ENCODE peak calls at places on chromosomes 16 and 17, in seven cellular contexts. J, M, G, K, B, X and E are unnamed samples.

GRCh38 chr16:8611122-8611521 is 10.4 kb upstream of the METTL22 start:
- DNase-seq in J (no peak), M (no peak), G (no peak), K (no peak), B (no peak), X (no peak), E (no peak)

GRCh38 chr17:39177256-39177655 is 11.3 kb upstream of the ARL5C start:
- DNase-seq in J (no peak), M (no peak), G (no peak), K (no peak), B (no peak), X (no peak), E (no peak)

GRCh38 chr16:14284930-14285541 is 213.9 kb downstream of the MRTFB start:
- DNase-seq in J (no peak), M (peak; percentile 71), G (no peak), K (no peak), B (no peak), X (no peak), E (peak; percentile 67)

GRCh38 chr17:81043725-81044427 is 8.9 kb downstream of the BAIAP2 start:
- DNase-seq in J (no peak), M (peak; percentile 48), G (no peak), K (no peak), B (no peak), X (no peak), E (peak; percentile 76)

GRCh38 chr16:72963921-72964320 is 84.0 kb downstream of the ZFHX3 start:
- DNase-seq in J (no peak), M (no peak), G (no peak), K (no peak), B (no peak), X (no peak), E (no peak)

GRCh38 chr16:82888616-82889015 is 261.8 kb downstream of the CDH13 start:
- DNase-seq in J (no peak), M (no peak), G (no peak), K (no peak), B (peak; percentile 20), X (no peak), E (no peak)

GRCh38 chr16:54456291-54456690 is 169.7 kb upstream of the IRX3 start:
- DNase-seq in J (no peak), M (no peak), G (no peak), K (no peak), B (no peak), X (no peak), E (no peak)

GRCh38 chr17:61235821-61236197 is 163.8 kb upstream of the TBX2 start:
- DNase-seq in J (no peak), M (no peak), G (no peak), K (no peak), B (peak; percentile 68), X (no peak), E (no peak)

GRCh38 chr17:1730345-1731193 is 6.1 kb downstream of the WDR81 start:
- DNase-seq in J (peak; percentile 85), M (peak; percentile 66), G (no peak), K (peak; percentile 67), B (peak; percentile 81), X (no peak), E (peak; percentile 61)

GRCh38 chr16:27245276-27246231 is 23.0 kb downstream of the NSMCE1 start:
- DNase-seq in J (no peak), M (peak; percentile 49), G (no peak), K (peak; percentile 39), B (no peak), X (no peak), E (no peak)

GRCh38 chr16:27248036-27248435 is 20.5 kb downstream of the NSMCE1 start:
- DNase-seq in J (no peak), M (no peak), G (no peak), K (no peak), B (no peak), X (no peak), E (no peak)

GRCh38 chr16:27244363-27244755 is 24.2 kb downstream of the NSMCE1 start:
- DNase-seq in J (peak; percentile 57), M (no peak), G (no peak), K (no peak), B (no peak), X (no peak), E (no peak)

GRCh38 chr16:27243725-27244362 is 24.7 kb downstream of the NSMCE1 start:
- DNase-seq in J (peak; percentile 42), M (no peak), G (no peak), K (no peak), B (no peak), X (no peak), E (no peak)

GRCh38 chr16:27246439-27246838 is 22.1 kb downstream of the NSMCE1 start:
- DNase-seq in J (no peak), M (no peak), G (no peak), K (no peak), B (no peak), X (no peak), E (no peak)
- H3K4me1 ChIP-seq in J (peaks cover 46% of the 10 kb centered on the region), M (peaks cover 20% of the 10 kb centered on the region), G (peaks cover 21% of the 10 kb centered on the region), K (peaks cover 34% of the 10 kb centered on the region), B (peaks cover 4% of the 10 kb centered on the region), X (peaks cover 39% of the 10 kb centered on the region), E (peaks cover 59% of the 10 kb centered on the region)

GRCh38 chr16:77613115-77613514 is 109.2 kb upstream of the NUDT7 start:
- DNase-seq in J (no peak), M (no peak), G (no peak), K (no peak), B (no peak), X (no peak), E (no peak)

GRCh38 chr16:77611386-77611785 is 110.9 kb upstream of the NUDT7 start:
- DNase-seq in J (no peak), M (no peak), G (no peak), K (no peak), B (no peak), X (no peak), E (no peak)

DNA sequence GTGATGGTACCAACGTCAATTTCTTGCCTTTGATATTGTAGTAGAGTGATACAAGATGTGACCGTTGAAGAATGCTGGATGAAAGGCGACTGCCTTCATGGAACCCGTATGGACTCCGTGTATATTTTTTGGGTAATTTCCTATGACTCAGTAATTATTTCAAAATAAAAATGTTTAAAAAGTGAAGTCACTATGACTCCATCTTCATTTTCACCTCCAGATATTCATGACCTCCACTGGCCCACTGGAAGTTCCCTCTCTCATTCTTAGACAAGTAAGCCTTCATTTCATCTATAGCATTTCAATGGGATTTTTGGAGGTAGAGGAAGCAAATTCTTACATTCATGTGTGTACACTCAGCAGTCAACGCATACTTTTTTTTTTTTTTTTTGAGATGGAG is 111.8 kb upstream of the NUDT7 start:
- DNase-seq in J (no peak), M (no peak), G (no peak), K (no peak), B (no peak), X (no peak), E (no peak)
- H3K9me3 ChIP-seq in J (no peaks in the 10 kb centered on the region), M (no peaks in the 10 kb centered on the region), G (no peaks in the 10 kb centered on the region), K (no peaks in the 10 kb centered on the region), B (no peaks in the 10 kb centered on the region), X (no peaks in the 10 kb centered on the region), E (no peaks in the 10 kb centered on the region)

GRCh38 chr17:76397184-76397583 is 12.8 kb downstream of the SPHK1 start:
- DNase-seq in J (no peak), M (no peak), G (no peak), K (no peak), B (no peak), X (no peak), E (no peak)
- H3K36me3 ChIP-seq in J (peaks cover 88% of the 10 kb centered on the region), M (peaks cover 42% of the 10 kb centered on the region), G (peaks cover 42% of the 10 kb centered on the region), K (no peaks in the 10 kb centered on the region), B (peaks cover 16% of the 10 kb centered on the region), X (peaks cover 67% of the 10 kb centered on the region), E (peaks cover 92% of the 10 kb centered on the region)

DNA sequence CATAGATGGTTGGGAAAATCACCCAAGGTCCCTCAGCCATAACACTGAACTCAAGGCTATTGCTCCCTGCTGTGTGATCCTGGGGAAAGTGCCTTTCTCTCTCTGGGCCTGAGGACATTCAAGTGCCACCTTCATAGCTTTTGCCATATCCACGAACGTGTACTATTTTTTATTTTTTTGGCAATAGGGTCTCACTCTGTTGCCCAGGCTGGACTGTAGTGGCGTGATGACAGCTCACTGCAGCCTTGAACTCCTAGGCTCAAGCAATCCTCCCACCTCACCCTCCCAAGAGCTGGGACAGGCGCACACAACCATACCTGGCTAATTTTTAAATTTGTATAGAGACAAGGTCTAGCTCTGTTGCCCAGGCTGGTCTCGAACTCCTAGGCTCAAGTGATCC is 10.6 kb downstream of the PLLP start:
- DNase-seq in J (no peak), M (no peak), G (no peak), K (no peak), B (no peak), X (no peak), E (no peak)
- H3K4me1 ChIP-seq in J (no peaks in the 10 kb centered on the region), M (peaks cover 77% of the 10 kb centered on the region), G (peaks cover 30% of the 10 kb centered on the region), K (peaks cover 13% of the 10 kb centered on the region), B (no peaks in the 10 kb centered on the region), X (peaks cover 29% of the 10 kb centered on the region), E (peaks cover 81% of the 10 kb centered on the region)

GRCh38 chr17:21674242-21674731 is 18.0 kb upstream of the KCNJ18 start:
- DNase-seq in J (peak; percentile 61), M (no peak), G (no peak), K (no peak), B (no peak), X (no peak), E (no peak)

GRCh38 chr17:21678451-21679081 is 13.8 kb upstream of the KCNJ18 start:
- DNase-seq in J (peak; percentile 46), M (peak; percentile 54), G (no peak), K (peak; percentile 63), B (no peak), X (no peak), E (no peak)

GRCh38 chr17:21677126-21677910 is 15.0 kb upstream of the KCNJ18 start:
- DNase-seq in J (peak; percentile 46), M (no peak), G (no peak), K (no peak), B (no peak), X (no peak), E (no peak)

GRCh38 chr17:21677911-21678310 is 14.4 kb upstream of the KCNJ18 start:
- DNase-seq in J (no peak), M (no peak), G (no peak), K (no peak), B (no peak), X (no peak), E (no peak)

GRCh38 chr17:21676281-21677111 is 15.8 kb upstream of the KCNJ18 start:
- DNase-seq in J (peak; percentile 62), M (no peak), G (no peak), K (no peak), B (peak; percentile 22), X (no peak), E (no peak)
- H3K9me3 ChIP-seq in J (no peaks in the 10 kb centered on the region), M (no peaks in the 10 kb centered on the region), G (no peaks in the 10 kb centered on the region), K (peaks cover 12% of the 10 kb centered on the region), B (no peaks in the 10 kb centered on the region), X (no peaks in the 10 kb centered on the region), E (peaks cover 9% of the 10 kb centered on the region)

GRCh38 chr16:66746682-66747081 is 4.7 kb downstream of the DYNC1LI2 start:
- DNase-seq in J (no peak), M (peak; percentile 37), G (no peak), K (no peak), B (no peak), X (no peak), E (no peak)

GRCh38 chr16:66750279-66751134 is 902 bp downstream of the DYNC1LI2 start:
- DNase-seq in J (no peak), M (no peak), G (no peak), K (no peak), B (no peak), X (no peak), E (no peak)

GRCh38 chr16:66741971-66742396 is 9.4 kb downstream of the DYNC1LI2 start:
- DNase-seq in J (no peak), M (no peak), G (no peak), K (no peak), B (no peak), X (no peak), E (no peak)

GRCh38 chr16:66742409-66742808 is 9.0 kb downstream of the DYNC1LI2 start:
- DNase-seq in J (no peak), M (no peak), G (no peak), K (no peak), B (no peak), X (no peak), E (no peak)

GRCh38 chr16:66746048-66746447 is 5.4 kb downstream of the DYNC1LI2 start:
- DNase-seq in J (no peak), M (no peak), G (no peak), K (no peak), B (no peak), X (no peak), E (no peak)
- H3K36me3 ChIP-seq in J (peaks cover 42% of the 10 kb centered on the region), M (peaks cover 13% of the 10 kb centered on the region), G (peaks cover 20% of the 10 kb centered on the region), K (no peaks in the 10 kb centered on the region), B (peaks cover 8% of the 10 kb centered on the region), X (peaks cover 21% of the 10 kb centered on the region), E (peaks cover 77% of the 10 kb centered on the region)